ENCODE peak calls at places on chromosomes 5 and 9, in five cellular contexts. One of them, this sample, is unnamed.

GRCh38 chr9:77215874-77216273 is 38.5 kb downstream of the VPS13A start:
- DNase-seq in mesenchymal stem cell: peak; percentile 22
- DNase-seq in H1: no peak
- DNase-seq in neuronal stem cell: no peak
- DNase-seq in IMR-90: peak; percentile 55
- DNase-seq in this sample: peak; percentile 19

GRCh38 chr9:92147030-92147853 is 32.0 kb upstream of the SPTLC1 start:
- DNase-seq in IMR-90: peak; percentile 94
- DNase-seq in H1: no peak
- DNase-seq in mesenchymal stem cell: peak; percentile 98
- DNase-seq in neuronal stem cell: no peak
- DNase-seq in this sample: peak; percentile 68

GRCh38 chr5:109218767-109219166 is 191.0 kb downstream of the PJA2 start:
- DNase-seq in mesenchymal stem cell: no peak
- DNase-seq in H1: no peak
- DNase-seq in neuronal stem cell: no peak
- DNase-seq in IMR-90: no peak
- DNase-seq in this sample: no peak

GRCh38 chr5:148482697-148483462 is 99.1 kb downstream of the FBXO38 start:
- DNase-seq in IMR-90: peak; percentile 34
- DNase-seq in neuronal stem cell: peak; percentile 47
- DNase-seq in mesenchymal stem cell: peak; percentile 36
- DNase-seq in H1: peak; percentile 92
- DNase-seq in this sample: peak; percentile 86

GRCh38 chr9:70355801-70356200 is 58.7 kb downstream of the KLF9 start:
- DNase-seq in IMR-90: no peak
- DNase-seq in H1: no peak
- DNase-seq in mesenchymal stem cell: no peak
- DNase-seq in neuronal stem cell: no peak
- DNase-seq in this sample: no peak

GRCh38 chr9:12759767-12760166 is 15.1 kb upstream of the LURAP1L start:
- DNase-seq in neuronal stem cell: no peak
- DNase-seq in H1: no peak
- DNase-seq in IMR-90: peak; percentile 73
- DNase-seq in mesenchymal stem cell: peak; percentile 58
- DNase-seq in this sample: no peak

GRCh38 chr9:32004431-32005076 is 379.9 kb upstream of the ACO1 start:
- DNase-seq in mesenchymal stem cell: no peak
- DNase-seq in IMR-90: no peak
- DNase-seq in H1: no peak
- DNase-seq in neuronal stem cell: no peak
- DNase-seq in this sample: no peak

GRCh38 chr9:129569506-129570449 is 51.1 kb downstream of the C9orf50 start:
- DNase-seq in IMR-90: peak; percentile 36
- DNase-seq in mesenchymal stem cell: peak; percentile 47
- DNase-seq in H1: peak; percentile 56
- DNase-seq in neuronal stem cell: no peak
- DNase-seq in this sample: peak; percentile 83

GRCh38 chr5:113112435-113112834 is 135.8 kb downstream of the DCP2 start:
- DNase-seq in IMR-90: peak; percentile 68
- DNase-seq in neuronal stem cell: no peak
- DNase-seq in H1: no peak
- DNase-seq in mesenchymal stem cell: no peak
- DNase-seq in this sample: no peak

GRCh38 chr9:128885376-128885775 is 3.4 kb downstream of the LRRC8A start:
- DNase-seq in mesenchymal stem cell: no peak
- DNase-seq in H1: no peak
- DNase-seq in IMR-90: no peak
- DNase-seq in neuronal stem cell: no peak
- DNase-seq in this sample: no peak

GRCh38 chr9:134707031-134707680 is 65.6 kb downstream of the COL5A1 start:
- DNase-seq in mesenchymal stem cell: peak; percentile 98
- DNase-seq in IMR-90: peak; percentile 88
- DNase-seq in neuronal stem cell: no peak
- DNase-seq in H1: no peak
- DNase-seq in this sample: no peak

GRCh38 chr9:89497181-89497963 is 541 bp downstream of the SEMA4D start:
- DNase-seq in IMR-90: no peak
- DNase-seq in neuronal stem cell: no peak
- DNase-seq in H1: no peak
- DNase-seq in mesenchymal stem cell: no peak
- DNase-seq in this sample: peak; percentile 15

GRCh38 chr9:77556396-77556795 is 91.7 kb downstream of the GNA14 start:
- DNase-seq in IMR-90: no peak
- DNase-seq in H1: no peak
- DNase-seq in neuronal stem cell: no peak
- DNase-seq in mesenchymal stem cell: no peak
- DNase-seq in this sample: no peak

GRCh38 chr5:61623401-61624069 is 291.5 kb downstream of the ZSWIM6 start:
- DNase-seq in neuronal stem cell: peak; percentile 26
- DNase-seq in IMR-90: no peak
- DNase-seq in H1: no peak
- DNase-seq in mesenchymal stem cell: peak; percentile 29
- DNase-seq in this sample: peak; percentile 59

GRCh38 chr5:56569576-56569975 is 245.8 kb upstream of the MAP3K1 start:
- DNase-seq in mesenchymal stem cell: peak; percentile 62
- DNase-seq in IMR-90: peak; percentile 63
- DNase-seq in H1: no peak
- DNase-seq in neuronal stem cell: no peak
- DNase-seq in this sample: no peak

GRCh38 chr5:134948929-134949328 is 18.8 kb upstream of the CATSPER3 start:
- DNase-seq in H1: no peak
- DNase-seq in mesenchymal stem cell: no peak
- DNase-seq in neuronal stem cell: no peak
- DNase-seq in IMR-90: peak; percentile 48
- DNase-seq in this sample: no peak

GRCh38 chr5:65927497-65928340 is 1.3 kb downstream of the ERBIN start:
- DNase-seq in H1: no peak
- DNase-seq in mesenchymal stem cell: peak; percentile 77
- DNase-seq in neuronal stem cell: no peak
- DNase-seq in IMR-90: peak; percentile 72
- DNase-seq in this sample: peak; percentile 65

GRCh38 chr5:43014522-43014921 is 25.6 kb downstream of the ANXA2R start:
- DNase-seq in neuronal stem cell: no peak
- DNase-seq in mesenchymal stem cell: no peak
- DNase-seq in IMR-90: no peak
- DNase-seq in H1: no peak
- DNase-seq in this sample: no peak

GRCh38 chr5:64229163-64229774 is 63.6 kb downstream of the RNF180 start:
- DNase-seq in neuronal stem cell: peak; percentile 39
- DNase-seq in mesenchymal stem cell: peak; percentile 38
- DNase-seq in IMR-90: peak; percentile 39
- DNase-seq in H1: no peak
- DNase-seq in this sample: peak; percentile 30

GRCh38 chr9:94772128-94772527 is 45.6 kb downstream of the AOPEP start:
- DNase-seq in mesenchymal stem cell: no peak
- DNase-seq in IMR-90: no peak
- DNase-seq in neuronal stem cell: no peak
- DNase-seq in H1: no peak
- DNase-seq in this sample: no peak

GRCh38 chr5:32251864-32252458 is 60.8 kb downstream of the MTMR12 start:
- DNase-seq in H1: no peak
- DNase-seq in neuronal stem cell: no peak
- DNase-seq in IMR-90: no peak
- DNase-seq in mesenchymal stem cell: no peak
- DNase-seq in this sample: no peak

GRCh38 chr9:77589046-77589795 is 58.9 kb downstream of the GNA14 start:
- DNase-seq in H1: no peak
- DNase-seq in IMR-90: no peak
- DNase-seq in neuronal stem cell: no peak
- DNase-seq in mesenchymal stem cell: no peak
- DNase-seq in this sample: peak; percentile 53

GRCh38 chr5:81513982-81514381 is 120.0 kb upstream of the ACOT12 start:
- DNase-seq in IMR-90: peak; percentile 10
- DNase-seq in H1: no peak
- DNase-seq in mesenchymal stem cell: no peak
- DNase-seq in neuronal stem cell: no peak
- DNase-seq in this sample: no peak

GRCh38 chr5:147466581-147466980 is 43.3 kb downstream of the DPYSL3 start:
- DNase-seq in mesenchymal stem cell: no peak
- DNase-seq in neuronal stem cell: no peak
- DNase-seq in IMR-90: no peak
- DNase-seq in H1: no peak
- DNase-seq in this sample: no peak
- H2BK120ac ChIP-seq in mesenchymal stem cell: no peak overlapping the region
- H2BK120ac ChIP-seq in neuronal stem cell: no peak overlapping the region
- H2BK120ac ChIP-seq in IMR-90: no peak overlapping the region
- H2BK120ac ChIP-seq in H1: peak overlapping the region; percentile 1
- H2BK120ac ChIP-seq in this sample: no peak overlapping the region

DNA sequence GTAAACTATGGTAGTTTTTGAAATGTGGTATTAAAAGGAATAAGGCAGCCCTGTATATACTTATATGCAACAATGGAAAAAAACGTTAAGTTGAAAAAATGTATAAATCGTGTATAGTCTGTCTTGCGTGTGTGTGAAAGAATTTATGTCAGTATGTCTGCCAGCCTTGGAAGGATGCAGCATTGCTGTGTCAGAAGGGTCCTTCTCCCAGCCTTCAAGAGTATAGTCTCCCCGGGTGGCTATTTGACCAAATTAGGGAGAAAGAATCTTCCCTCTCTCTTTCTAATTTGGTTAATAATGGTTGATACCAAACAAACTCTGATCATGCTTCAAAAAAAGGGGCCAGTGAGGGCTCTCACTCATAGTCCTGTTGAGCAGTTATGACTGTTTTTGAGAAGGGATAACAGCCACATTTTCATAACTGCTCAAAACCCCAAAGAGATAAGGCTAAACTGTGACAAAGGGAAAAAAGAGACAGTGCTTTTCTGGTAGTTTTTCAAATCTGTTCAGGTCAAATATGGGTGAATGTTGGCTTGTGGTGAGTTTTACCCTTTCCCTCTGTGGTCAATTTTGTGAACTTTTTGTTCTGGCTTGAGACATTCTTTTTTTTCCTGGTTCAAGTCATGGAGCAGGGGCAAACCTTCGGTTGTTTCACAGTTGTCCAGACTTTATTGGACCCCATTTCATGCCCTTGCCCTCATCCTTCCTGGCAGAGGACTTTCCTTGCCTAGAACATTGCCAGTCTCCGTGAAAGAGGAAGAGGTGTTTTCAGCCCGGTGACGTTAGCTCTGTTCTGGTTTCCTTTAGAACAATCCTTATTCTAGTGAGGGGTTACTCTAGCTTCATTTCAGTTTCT is 21.0 kb downstream of the SNX30 start:
- DNase-seq in H1: no peak
- DNase-seq in IMR-90: peak; percentile 51
- DNase-seq in mesenchymal stem cell: no peak
- DNase-seq in neuronal stem cell: no peak
- DNase-seq in this sample: no peak
- H3K4me3 ChIP-seq in H1: no peak overlapping the region
- H3K4me3 ChIP-seq in IMR-90: no peak overlapping the region
- H3K4me3 ChIP-seq in mesenchymal stem cell: no peak overlapping the region
- H3K4me3 ChIP-seq in neuronal stem cell: no peak overlapping the region
- H3K4me3 ChIP-seq in this sample: no peak overlapping the region

DNA sequence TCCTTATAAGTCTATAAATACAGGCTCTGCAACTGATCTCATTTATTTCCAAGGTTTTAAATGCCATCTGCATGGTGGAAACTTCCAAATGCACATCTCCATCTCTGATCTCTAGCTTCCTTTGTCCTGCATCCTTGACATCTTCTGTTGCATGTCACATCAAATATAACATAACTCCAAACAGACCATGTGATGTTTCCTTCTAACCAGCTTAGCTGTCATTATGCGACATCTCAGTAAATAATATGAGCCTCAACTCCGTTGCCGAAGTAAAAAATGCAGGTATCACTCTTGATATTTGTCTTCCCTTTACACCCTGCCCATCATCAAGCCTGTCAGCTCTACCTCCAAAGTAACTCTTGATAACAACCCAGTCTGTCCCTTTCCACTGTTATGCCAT is 506.4 kb upstream of the C9orf72 start:
- DNase-seq in mesenchymal stem cell: no peak
- DNase-seq in neuronal stem cell: no peak
- DNase-seq in H1: no peak
- DNase-seq in IMR-90: no peak
- DNase-seq in this sample: no peak
- H2BK120ac ChIP-seq in mesenchymal stem cell: no peak overlapping the region
- H2BK120ac ChIP-seq in neuronal stem cell: no peak overlapping the region
- H2BK120ac ChIP-seq in H1: no peak overlapping the region
- H2BK120ac ChIP-seq in IMR-90: no peak overlapping the region
- H2BK120ac ChIP-seq in this sample: no peak overlapping the region

DNA sequence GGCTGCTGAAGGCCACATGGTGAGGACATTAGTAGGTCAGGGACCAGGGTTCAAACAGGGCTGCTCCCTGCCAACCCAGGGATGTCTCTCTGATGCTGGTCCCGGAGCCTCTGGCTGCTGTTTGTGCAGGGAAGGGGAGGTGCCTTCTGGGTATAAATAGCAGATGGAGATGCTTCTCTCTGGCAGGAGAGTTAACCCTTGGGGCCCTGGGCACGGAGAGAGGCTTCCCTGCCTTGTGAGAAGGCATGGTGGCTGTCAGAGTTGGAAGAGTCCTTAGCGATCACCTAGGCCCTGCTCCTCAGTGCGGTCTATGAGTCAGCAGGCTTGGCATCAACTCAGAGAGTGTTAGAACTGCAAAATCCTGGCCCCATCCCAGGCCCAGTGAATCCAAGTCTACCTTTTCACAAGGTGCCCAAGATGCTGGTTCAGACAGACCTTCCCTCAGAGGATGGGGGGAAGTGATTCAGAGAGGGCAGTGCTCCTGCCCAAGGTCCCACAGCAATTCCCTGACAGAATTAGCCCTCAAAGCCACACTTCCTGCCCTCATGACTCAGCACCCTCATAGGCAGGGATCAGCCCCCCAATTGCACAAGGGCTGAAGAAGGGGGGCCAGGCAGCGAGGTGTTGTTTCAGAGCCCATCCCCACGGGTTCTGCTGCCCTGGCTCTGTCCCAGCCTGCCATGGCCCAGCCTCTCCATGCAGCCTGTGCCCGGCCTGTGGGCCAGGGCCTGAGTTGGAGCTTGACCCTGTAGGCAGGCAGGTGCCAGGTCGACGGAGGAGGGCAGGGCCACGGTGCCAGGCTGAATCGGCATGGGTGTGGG is 25.6 kb downstream of the CAMK2A start:
- DNase-seq in mesenchymal stem cell: peak; percentile 84
- DNase-seq in H1: no peak
- DNase-seq in IMR-90: peak; percentile 90
- DNase-seq in neuronal stem cell: no peak
- DNase-seq in this sample: no peak
- H3K4me3 ChIP-seq in mesenchymal stem cell: peak overlapping the region; percentile 62
- H3K4me3 ChIP-seq in H1: no peak overlapping the region
- H3K4me3 ChIP-seq in IMR-90: no peak overlapping the region
- H3K4me3 ChIP-seq in neuronal stem cell: no peak overlapping the region
- H3K4me3 ChIP-seq in this sample: no peak overlapping the region

GRCh38 chr5:173887610-173888472 is at the start of gene CPEB4:
- DNase-seq in IMR-90: peak; percentile 99
- DNase-seq in H1: peak; percentile 92
- DNase-seq in mesenchymal stem cell: peak; percentile 100
- DNase-seq in neuronal stem cell: peak; percentile 98
- DNase-seq in this sample: peak; percentile 100
- H2BK120ac ChIP-seq in IMR-90: peak within 1 kb of the TSS; percentile 100
- H2BK120ac ChIP-seq in H1: peak within 1 kb of the TSS; percentile 99
- H2BK120ac ChIP-seq in mesenchymal stem cell: peak within 1 kb of the TSS; percentile 65
- H2BK120ac ChIP-seq in neuronal stem cell: peak within 1 kb of the TSS; percentile 98
- H2BK120ac ChIP-seq in this sample: no peak within 1 kb of the TSS

This sample was measured in mesendoderm.